ENCODE peak calls at places on chromosomes 7 and 10, in ten cellular contexts. Y is PC-9, N is astrocyte, Z is cardiac muscle cell, O is BE2C, K is ovary, E is IMR-90, B is upper lobe of left lung, P is right lobe of liver, A is psoas muscle. Q is an unnamed sample. For H3K36me3 and H3K4me1, the result is how much of the 10 kb centered on the place peaks cover.

GRCh38 chr7:9307131-9307530 is 873.7 kb downstream of the NXPH1 start:
- DNase-seq in Z (no peak), Y (no peak), O (no peak), A (no peak), B (no peak), K (no peak), N (peak), P (no peak), E (no peak), Q (no peak)

GRCh38 chr7:93245525-93246432 is 13.6 kb downstream of the VPS50 start:
- DNase-seq in N (peak), P (no peak), Y (no peak), K (no peak), E (peak), Z (peak), A (no peak), O (no peak), B (no peak), Q (no peak)

GRCh38 chr7:35259555-35259954 is 5.7 kb upstream of the TBX20 start:
- DNase-seq in E (no peak), Z (no peak), Y (no peak), K (no peak), O (no peak), A (no peak), B (no peak), N (no peak), P (no peak), Q (no peak)

GRCh38 chr7:111980721-111981120 is 225.5 kb downstream of the DOCK4 start:
- DNase-seq in A (no peak), E (no peak), B (no peak), K (no peak), O (no peak), P (no peak), Y (no peak), N (no peak), Z (no peak), Q (no peak)

GRCh38 chr7:12890586-12890985 is 203.2 kb downstream of the ARL4A start:
- DNase-seq in Z (no peak), Y (no peak), K (no peak), P (no peak), B (no peak), E (no peak), A (no peak), N (no peak), O (no peak), Q (no peak)

GRCh38 chr10:75926763-75927162 is 495.3 kb downstream of the LRMDA start:
- DNase-seq in B (no peak), O (peak), Z (peak), E (peak), P (peak), K (no peak), N (no peak), A (no peak), Y (peak), Q (no peak)

GRCh38 chr7:16670021-16670420 is 24.0 kb downstream of the BZW2 start:
- DNase-seq in B (no peak), P (no peak), Z (no peak), Y (no peak), K (no peak), A (no peak), O (no peak), N (peak), E (peak), Q (no peak)

GRCh38 chr10:102309916-102310315 is 64.6 kb downstream of the GBF1 start:
- DNase-seq in K (no peak), B (no peak), Z (no peak), A (no peak), Y (no peak), E (no peak), O (no peak), N (no peak), P (no peak), Q (no peak)

GRCh38 chr10:100037758-100038315 is 28.1 kb upstream of the DNMBP start:
- DNase-seq in E (no peak), A (no peak), K (no peak), O (no peak), N (no peak), B (no peak), Y (no peak), P (no peak), Z (no peak), Q (no peak)

GRCh38 chr7:86926732-86927131 is 132.7 kb downstream of the ELAPOR2 start:
- DNase-seq in Z (peak), K (no peak), E (peak), Y (peak), P (no peak), O (peak), A (no peak), N (peak), B (no peak), Q (no peak)

GRCh38 chr7:96120445-96120844 is 201.5 kb downstream of the SLC25A13 start:
- DNase-seq in Z (no peak), O (no peak), K (no peak), E (no peak), Y (no peak), B (no peak), A (no peak), P (no peak), N (no peak), Q (no peak)

GRCh38 chr10:28949005-28950004 is 272.0 kb downstream of the BAMBI start:
- DNase-seq in P (no peak), Z (no peak), K (no peak), O (no peak), E (peak), A (no peak), B (no peak), Y (no peak), N (no peak), Q (no peak)

GRCh38 chr7:366171-366916 is 76.4 kb downstream of the FOXL3 start:
- DNase-seq in N (no peak), Z (no peak), O (no peak), P (peak), B (no peak), Y (no peak), K (no peak), E (peak), A (peak), Q (no peak)

GRCh38 chr7:127863082-127863481 is 168.2 kb downstream of the LRRC4 start:
- DNase-seq in E (no peak), Y (no peak), Z (no peak), O (no peak), N (no peak), B (no peak), A (no peak), P (no peak), K (no peak), Q (no peak)

GRCh38 chr10:66755474-66755873 is 170.4 kb upstream of the LRRTM3 start:
- DNase-seq in Y (no peak), K (no peak), Z (no peak), N (no peak), O (no peak), B (no peak), A (no peak), P (no peak), E (no peak), Q (no peak)

GRCh38 chr10:48511855-48512191 is 93.0 kb downstream of the ARHGAP22 start:
- DNase-seq in E (no peak), B (no peak), Z (no peak), Y (no peak), P (no peak), K (no peak), O (no peak), N (no peak), A (no peak), Q (no peak)

GRCh38 chr10:35614312-35614711 is 9.2 kb downstream of the GJD4 start:
- DNase-seq in P (no peak), E (no peak), K (no peak), Y (no peak), N (no peak), O (no peak), B (no peak), A (no peak), Z (no peak), Q (no peak)

GRCh38 chr10:47438857-47439474 is 44.9 kb downstream of the ANXA8 start:
- DNase-seq in B (no peak), P (peak), E (peak), Y (peak), K (no peak), Z (peak), A (no peak), O (peak), N (peak), Q (no peak)

GRCh38 chr10:31678139-31678536 is 250.5 kb downstream of the ARHGAP12 start:
- DNase-seq in O (no peak), N (no peak), K (no peak), B (no peak), A (peak), Y (peak), P (no peak), E (no peak), Z (no peak), Q (no peak)

GRCh38 chr10:1369665-1370064 is 313.5 kb downstream of the WDR37 start:
- DNase-seq in N (no peak), O (no peak), P (no peak), K (no peak), E (no peak), Z (no peak), A (no peak), Y (no peak), B (no peak), Q (no peak)

GRCh38 chr7:54663186-54663585 is 95.8 kb downstream of the SEC61G start:
- DNase-seq in K (no peak), P (no peak), E (no peak), Z (no peak), N (no peak), B (no peak), Y (no peak), O (no peak), A (no peak), Q (no peak)

GRCh38 chr7:135801045-135801693 is 52.6 kb upstream of the FAM180A start:
- DNase-seq in O (peak), E (peak), Z (peak), Y (peak), P (no peak), B (no peak), K (no peak), N (peak), A (no peak), Q (no peak)

GRCh38 chr7:100584046-100584676 is 1.8 kb downstream of the LRCH4 start:
- DNase-seq in N (no peak), K (peak), E (peak), O (no peak), Y (no peak), P (no peak), B (peak), A (no peak), Z (no peak), Q (no peak)

GRCh38 chr10:119539359-119539651 is 3.2 kb downstream of the RGS10 start:
- DNase-seq in N (no peak), K (no peak), O (no peak), A (no peak), Z (no peak), E (no peak), P (no peak), Y (peak), B (no peak), Q (no peak)

GRCh38 chr7:142797799-142798377 is 27.1 kb downstream of the PRSS2 start:
- DNase-seq in Y (no peak), Z (no peak), E (no peak), B (no peak), O (no peak), N (no peak), A (no peak), K (no peak), P (no peak), Q (peak)

DNA sequence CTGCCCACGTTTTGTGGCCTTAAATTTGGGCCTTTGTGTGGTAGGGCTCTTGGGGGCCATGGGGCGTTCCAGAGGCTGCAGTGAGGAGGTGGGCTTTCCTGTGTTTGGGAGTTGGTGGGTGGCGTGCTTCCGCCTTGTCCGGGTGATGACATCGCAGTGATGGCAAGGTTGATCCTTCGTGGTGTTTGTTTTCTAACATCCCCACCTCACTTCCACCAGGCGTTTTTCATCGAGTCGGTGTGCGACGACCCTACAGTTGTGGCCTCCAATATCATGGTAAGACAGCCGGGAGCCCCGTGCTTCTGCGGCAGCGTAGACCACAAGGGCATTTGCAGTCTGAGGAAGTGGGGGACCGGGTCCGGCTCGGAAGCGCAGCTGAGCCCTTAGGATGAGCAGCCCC is 14.2 kb downstream of the PFKFB3 start:
- DNase-seq in E (no peak), K (no peak), N (no peak), A (peak), B (no peak), P (no peak), Z (no peak), O (no peak), Y (no peak), Q (no peak)
- H3K36me3 ChIP-seq in E (half or more), K (under half), N (under half), A (under half), B (half or more), P (half or more), Z (half or more), O (under half), Y (under half), Q (half or more)

GRCh38 chr7:108455833-108456677 is at the start of gene NRCAM:
- DNase-seq in A (peak), B (no peak), O (peak), N (peak), Z (peak), P (peak), Y (peak), E (no peak), K (peak), Q (no peak)
- H3K4me3 ChIP-seq in A (peak), B (peak), O (peak), N (peak), Z (peak), P (peak), Y (peak), E (peak), K (peak), Q (peak)

GRCh38 chr10:46026106-46026505 is 4.3 kb downstream of the NCOA4 start:
- DNase-seq in E (no peak), B (no peak), K (no peak), O (no peak), A (no peak), Z (no peak), Y (no peak), P (no peak), N (no peak), Q (no peak)
- H3K4me1 ChIP-seq in E (under half), B (half or more), K (under half), O (under half), A (half or more), Z (under half), Y (under half), P (under half), N (under half), Q (half or more)

GRCh38 chr10:69382382-69383117 is 34.2 kb downstream of the TACR2 start:
- DNase-seq in Z (no peak), K (no peak), A (no peak), N (peak), E (peak), B (no peak), P (no peak), Y (no peak), O (no peak), Q (no peak)
- H3K36me3 ChIP-seq in Z (half or more), K (under half), A (under half), N (under half), E (under half), B (under half), P (under half), Y (under half), O (half or more), Q (half or more)

GRCh38 chr10:7411671-7412481 is 1.0 kb upstream of the SFMBT2 start:
- DNase-seq in N (no peak), E (no peak), K (peak), A (no peak), Z (no peak), Y (no peak), O (peak), B (no peak), P (peak), Q (no peak)
- H3K4me3 ChIP-seq in N (peak), E (no peak), K (peak), A (peak), Z (peak), Y (no peak), O (peak), B (peak), P (peak), Q (peak)

DNA sequence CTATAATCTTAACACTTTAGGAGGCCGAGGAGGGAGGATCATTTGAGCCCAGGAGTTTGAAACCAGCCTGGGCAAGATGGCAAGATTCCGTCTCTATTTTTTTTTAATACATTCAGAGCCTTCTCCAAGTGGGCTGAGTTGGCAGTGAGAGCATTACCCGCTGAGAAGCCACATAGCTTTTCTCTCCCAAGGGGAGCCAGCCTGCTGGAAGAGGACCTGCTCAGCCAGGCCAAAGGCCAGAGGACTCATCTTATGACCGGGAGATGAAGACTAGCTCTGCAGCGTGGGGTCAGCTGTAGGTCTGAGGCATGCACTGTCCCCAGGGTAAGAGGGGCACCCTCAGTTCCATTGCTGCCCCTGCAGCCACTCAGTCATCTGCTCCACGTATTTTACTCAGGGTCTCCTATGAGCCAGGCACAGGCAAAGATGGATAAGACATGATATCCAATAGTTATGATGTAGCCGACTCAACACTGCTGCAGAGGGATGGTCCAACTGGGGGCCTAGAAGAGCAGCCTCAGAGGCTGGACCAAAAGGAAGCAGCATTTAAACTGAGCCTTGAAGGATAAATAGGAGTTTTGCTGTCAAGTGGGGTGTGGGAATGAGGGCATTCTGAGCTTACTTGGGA is 1.8 kb upstream of the MARVELD1 start:
- DNase-seq in Y (no peak), A (no peak), P (no peak), Z (no peak), K (no peak), N (no peak), B (no peak), E (no peak), O (no peak), Q (peak)
- H3K4me1 ChIP-seq in Y (under half), A (under half), P (under half), Z (under half), K (under half), N (under half), B (under half), E (under half), O (under half), Q (half or more)

GRCh38 chr10:12207114-12207513 is 11.1 kb downstream of the CDC123 start:
- DNase-seq in Z (no peak), N (no peak), O (no peak), P (no peak), K (no peak), E (no peak), A (no peak), B (no peak), Y (no peak), Q (no peak)

GRCh38 chr10:12208460-12208859 is 12.5 kb downstream of the CDC123 start:
- DNase-seq in B (no peak), N (no peak), O (no peak), P (no peak), A (no peak), K (no peak), Y (no peak), Z (no peak), E (no peak), Q (no peak)

GRCh38 chr10:12214093-12214492 is 18.1 kb downstream of the CDC123 start:
- DNase-seq in K (no peak), P (no peak), A (no peak), Z (no peak), N (no peak), B (no peak), E (no peak), O (no peak), Y (no peak), Q (no peak)

GRCh38 chr10:12214763-12215218 is 18.8 kb downstream of the CDC123 start:
- DNase-seq in K (no peak), A (no peak), N (no peak), E (peak), O (peak), B (no peak), Z (peak), P (no peak), Y (peak), Q (no peak)

DNA sequence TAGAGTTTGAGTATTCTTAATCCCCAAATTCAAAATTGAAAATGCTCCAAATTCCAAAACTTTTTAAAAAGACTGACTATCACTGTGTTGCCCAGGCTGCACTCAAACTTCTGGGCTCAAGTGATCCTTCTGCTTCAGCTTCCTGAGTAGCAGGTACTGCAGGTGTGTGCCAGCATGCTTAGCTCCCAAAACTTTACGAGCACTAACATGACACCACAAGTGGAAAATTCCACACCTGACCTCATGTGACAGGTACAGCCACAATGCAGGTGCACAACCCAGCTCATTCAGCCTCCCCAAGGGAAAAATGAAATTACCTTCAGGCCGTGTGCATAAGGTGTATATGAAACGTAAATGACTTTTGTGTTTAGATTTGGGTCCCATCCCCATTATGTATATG is 16.5 kb downstream of the CDC123 start:
- DNase-seq in A (no peak), K (no peak), N (no peak), P (no peak), O (no peak), E (no peak), Z (no peak), Y (no peak), B (no peak), Q (no peak)
- H3K36me3 ChIP-seq in A (under half), K (under half), N (under half), P (under half), O (half or more), E (under half), Z (under half), Y (under half), B (under half), Q (half or more)

GRCh38 chr10:13882112-13882711 is 295.4 kb downstream of the PRPF18 start:
- DNase-seq in P (peak), K (no peak), Y (peak), B (peak), O (no peak), A (no peak), Z (no peak), E (peak), N (peak), Q (no peak)
- H3K4me3 ChIP-seq in P (no peak), K (no peak), Y (peak), B (no peak), O (no peak), A (no peak), Z (no peak), E (no peak), N (peak), Q (no peak)

GRCh38 chr10:60139798-60140566 is 233.6 kb upstream of the CCDC6 start:
- DNase-seq in B (no peak), O (no peak), P (no peak), Y (peak), A (no peak), Z (peak), N (peak), K (no peak), E (peak), Q (no peak)
- H3K4me1 ChIP-seq in B (under half), O (under half), P (under half), Y (half or more), A (under half), Z (under half), N (under half), K (under half), E (under half), Q (under half)

Q was measured in esophagus muscularis mucosa.